ENCODE peak calls at places on chromosomes 16 and 17, in eight cellular contexts. One of them, this sample, is unnamed.

GRCh38 chr17:65589321-65589720 is 27.9 kb upstream of the AXIN2 start:
- DNase-seq in heart right ventricle: no peak
- DNase-seq in cardiac muscle cell: no peak
- DNase-seq in Caco-2: no peak
- DNase-seq in astrocyte of the cerebellum: no peak
- DNase-seq in mucosa of descending colon: no peak
- DNase-seq in fibroblast of lung: no peak
- DNase-seq in NB4: no peak
- DNase-seq in this sample: no peak

GRCh38 chr16:30914849-30915248 is 8.5 kb upstream of the FBXL19 start:
- DNase-seq in heart right ventricle: no peak
- DNase-seq in cardiac muscle cell: no peak
- DNase-seq in Caco-2: no peak
- DNase-seq in astrocyte of the cerebellum: no peak
- DNase-seq in mucosa of descending colon: no peak
- DNase-seq in fibroblast of lung: no peak
- DNase-seq in NB4: no peak
- DNase-seq in this sample: no peak

GRCh38 chr17:17757944-17758343 is 76.7 kb downstream of the RAI1 start:
- DNase-seq in heart right ventricle: no peak
- DNase-seq in cardiac muscle cell: no peak
- DNase-seq in Caco-2: no peak
- DNase-seq in astrocyte of the cerebellum: no peak
- DNase-seq in mucosa of descending colon: peak
- DNase-seq in fibroblast of lung: no peak
- DNase-seq in NB4: no peak
- DNase-seq in this sample: no peak

GRCh38 chr17:60832206-60832605 is 154.6 kb downstream of the BCAS3 start:
- DNase-seq in heart right ventricle: no peak
- DNase-seq in cardiac muscle cell: peak
- DNase-seq in Caco-2: no peak
- DNase-seq in astrocyte of the cerebellum: peak
- DNase-seq in mucosa of descending colon: no peak
- DNase-seq in fibroblast of lung: peak
- DNase-seq in NB4: no peak
- DNase-seq in this sample: no peak

GRCh38 chr17:9644910-9645751 is at the start of gene USP43:
- DNase-seq in heart right ventricle: no peak
- DNase-seq in cardiac muscle cell: peak
- DNase-seq in Caco-2: peak
- DNase-seq in astrocyte of the cerebellum: no peak
- DNase-seq in mucosa of descending colon: peak
- DNase-seq in fibroblast of lung: peak
- DNase-seq in NB4: peak
- DNase-seq in this sample: no peak

GRCh38 chr17:60355663-60356594 is 36.0 kb downstream of the USP32 start:
- DNase-seq in heart right ventricle: no peak
- DNase-seq in cardiac muscle cell: no peak
- DNase-seq in Caco-2: peak
- DNase-seq in astrocyte of the cerebellum: no peak
- DNase-seq in mucosa of descending colon: no peak
- DNase-seq in fibroblast of lung: no peak
- DNase-seq in NB4: no peak
- DNase-seq in this sample: no peak

GRCh38 chr16:50468749-50469078 is 79.5 kb upstream of the NKD1 start:
- DNase-seq in heart right ventricle: no peak
- DNase-seq in cardiac muscle cell: no peak
- DNase-seq in Caco-2: peak
- DNase-seq in astrocyte of the cerebellum: no peak
- DNase-seq in mucosa of descending colon: no peak
- DNase-seq in fibroblast of lung: no peak
- DNase-seq in NB4: no peak
- DNase-seq in this sample: no peak

GRCh38 chr17:7233701-7234099 is 617 bp downstream of the DVL2 start:
- DNase-seq in heart right ventricle: no peak
- DNase-seq in cardiac muscle cell: no peak
- DNase-seq in Caco-2: no peak
- DNase-seq in astrocyte of the cerebellum: no peak
- DNase-seq in mucosa of descending colon: no peak
- DNase-seq in fibroblast of lung: no peak
- DNase-seq in NB4: no peak
- DNase-seq in this sample: no peak

GRCh38 chr16:67029249-67030096 is 524 bp downstream of the CBFB start:
- DNase-seq in heart right ventricle: peak
- DNase-seq in cardiac muscle cell: peak
- DNase-seq in Caco-2: no peak
- DNase-seq in astrocyte of the cerebellum: no peak
- DNase-seq in mucosa of descending colon: peak
- DNase-seq in fibroblast of lung: peak
- DNase-seq in NB4: peak
- DNase-seq in this sample: peak

GRCh38 chr17:39400547-39401411 is 647 bp downstream of the FBXL20 start:
- DNase-seq in heart right ventricle: peak
- DNase-seq in cardiac muscle cell: no peak
- DNase-seq in Caco-2: no peak
- DNase-seq in astrocyte of the cerebellum: no peak
- DNase-seq in mucosa of descending colon: peak
- DNase-seq in fibroblast of lung: no peak
- DNase-seq in NB4: peak
- DNase-seq in this sample: no peak

GRCh38 chr16:88999457-89000206 is 22.6 kb upstream of the CBFA2T3 start:
- DNase-seq in heart right ventricle: no peak
- DNase-seq in cardiac muscle cell: no peak
- DNase-seq in Caco-2: no peak
- DNase-seq in astrocyte of the cerebellum: no peak
- DNase-seq in mucosa of descending colon: peak
- DNase-seq in fibroblast of lung: no peak
- DNase-seq in NB4: peak
- DNase-seq in this sample: no peak

GRCh38 chr16:86604436-86605220 is 26.3 kb downstream of the FOXL1 start:
- DNase-seq in heart right ventricle: no peak
- DNase-seq in cardiac muscle cell: no peak
- DNase-seq in Caco-2: no peak
- DNase-seq in astrocyte of the cerebellum: no peak
- DNase-seq in mucosa of descending colon: no peak
- DNase-seq in fibroblast of lung: no peak
- DNase-seq in NB4: peak
- DNase-seq in this sample: no peak

GRCh38 chr17:57410169-57410568 is 153.8 kb downstream of the MSI2 start:
- DNase-seq in heart right ventricle: no peak
- DNase-seq in cardiac muscle cell: no peak
- DNase-seq in Caco-2: no peak
- DNase-seq in astrocyte of the cerebellum: no peak
- DNase-seq in mucosa of descending colon: no peak
- DNase-seq in fibroblast of lung: no peak
- DNase-seq in NB4: no peak
- DNase-seq in this sample: no peak

GRCh38 chr17:41920580-41920955 is 1.8 kb upstream of the ACLY start:
- DNase-seq in heart right ventricle: no peak
- DNase-seq in cardiac muscle cell: no peak
- DNase-seq in Caco-2: no peak
- DNase-seq in astrocyte of the cerebellum: no peak
- DNase-seq in mucosa of descending colon: no peak
- DNase-seq in fibroblast of lung: no peak
- DNase-seq in NB4: no peak
- DNase-seq in this sample: no peak

GRCh38 chr17:65389956-65390355 is 171.5 kb downstream of the AXIN2 start:
- DNase-seq in heart right ventricle: no peak
- DNase-seq in cardiac muscle cell: no peak
- DNase-seq in Caco-2: no peak
- DNase-seq in astrocyte of the cerebellum: peak
- DNase-seq in mucosa of descending colon: no peak
- DNase-seq in fibroblast of lung: peak
- DNase-seq in NB4: no peak
- DNase-seq in this sample: no peak

GRCh38 chr17:44607836-44608690 is 48.2 kb upstream of the MEIOC start:
- DNase-seq in heart right ventricle: no peak
- DNase-seq in cardiac muscle cell: no peak
- DNase-seq in Caco-2: peak
- DNase-seq in astrocyte of the cerebellum: no peak
- DNase-seq in mucosa of descending colon: no peak
- DNase-seq in fibroblast of lung: peak
- DNase-seq in NB4: no peak
- DNase-seq in this sample: no peak

GRCh38 chr17:21460358-21460757 is 84.2 kb downstream of the KCNJ12 start:
- DNase-seq in heart right ventricle: no peak
- DNase-seq in cardiac muscle cell: no peak
- DNase-seq in Caco-2: no peak
- DNase-seq in astrocyte of the cerebellum: peak
- DNase-seq in mucosa of descending colon: no peak
- DNase-seq in fibroblast of lung: peak
- DNase-seq in NB4: no peak
- DNase-seq in this sample: peak

GRCh38 chr16:70703041-70703834 is 17.4 kb upstream of the MTSS2 start:
- DNase-seq in heart right ventricle: peak
- DNase-seq in cardiac muscle cell: peak
- DNase-seq in Caco-2: no peak
- DNase-seq in astrocyte of the cerebellum: peak
- DNase-seq in mucosa of descending colon: no peak
- DNase-seq in fibroblast of lung: peak
- DNase-seq in NB4: peak
- DNase-seq in this sample: peak

GRCh38 chr16:67883146-67883871 is 1.4 kb upstream of the NRN1L start:
- DNase-seq in heart right ventricle: no peak
- DNase-seq in cardiac muscle cell: no peak
- DNase-seq in Caco-2: peak
- DNase-seq in astrocyte of the cerebellum: no peak
- DNase-seq in mucosa of descending colon: no peak
- DNase-seq in fibroblast of lung: no peak
- DNase-seq in NB4: no peak
- DNase-seq in this sample: no peak

GRCh38 chr17:65785109-65785508 is 223.7 kb upstream of the AXIN2 start:
- DNase-seq in heart right ventricle: no peak
- DNase-seq in cardiac muscle cell: no peak
- DNase-seq in Caco-2: no peak
- DNase-seq in astrocyte of the cerebellum: peak
- DNase-seq in mucosa of descending colon: no peak
- DNase-seq in fibroblast of lung: peak
- DNase-seq in NB4: peak
- DNase-seq in this sample: no peak

GRCh38 chr16:19607610-19608280 is 52.2 kb downstream of the VPS35L start:
- DNase-seq in heart right ventricle: no peak
- DNase-seq in cardiac muscle cell: no peak
- DNase-seq in Caco-2: no peak
- DNase-seq in astrocyte of the cerebellum: no peak
- DNase-seq in mucosa of descending colon: no peak
- DNase-seq in fibroblast of lung: peak
- DNase-seq in NB4: no peak
- DNase-seq in this sample: no peak

GRCh38 chr17:59431606-59432005 is 100.2 kb downstream of the YPEL2 start:
- DNase-seq in heart right ventricle: no peak
- DNase-seq in cardiac muscle cell: no peak
- DNase-seq in Caco-2: no peak
- DNase-seq in astrocyte of the cerebellum: no peak
- DNase-seq in mucosa of descending colon: no peak
- DNase-seq in fibroblast of lung: no peak
- DNase-seq in NB4: no peak
- DNase-seq in this sample: no peak

GRCh38 chr16:25235991-25236390 is 19.2 kb downstream of the AQP8 start:
- DNase-seq in heart right ventricle: no peak
- DNase-seq in cardiac muscle cell: no peak
- DNase-seq in Caco-2: no peak
- DNase-seq in astrocyte of the cerebellum: no peak
- DNase-seq in mucosa of descending colon: no peak
- DNase-seq in fibroblast of lung: no peak
- DNase-seq in NB4: no peak
- DNase-seq in this sample: no peak

GRCh38 chr16:13919330-13919682 is 648 bp upstream of the ERCC4 start:
- DNase-seq in heart right ventricle: no peak
- DNase-seq in cardiac muscle cell: peak
- DNase-seq in Caco-2: no peak
- DNase-seq in astrocyte of the cerebellum: peak
- DNase-seq in mucosa of descending colon: no peak
- DNase-seq in fibroblast of lung: peak
- DNase-seq in NB4: no peak
- DNase-seq in this sample: no peak

GRCh38 chr16:11581677-11582076 is 5.0 kb downstream of the LITAF start:
- DNase-seq in heart right ventricle: no peak
- DNase-seq in cardiac muscle cell: no peak
- DNase-seq in Caco-2: no peak
- DNase-seq in astrocyte of the cerebellum: no peak
- DNase-seq in mucosa of descending colon: no peak
- DNase-seq in fibroblast of lung: no peak
- DNase-seq in NB4: no peak
- DNase-seq in this sample: no peak

GRCh38 chr16:3171855-3172593 is 16.0 kb upstream of the OR1F1 start:
- DNase-seq in heart right ventricle: no peak
- DNase-seq in cardiac muscle cell: no peak
- DNase-seq in Caco-2: no peak
- DNase-seq in astrocyte of the cerebellum: no peak
- DNase-seq in mucosa of descending colon: no peak
- DNase-seq in fibroblast of lung: peak
- DNase-seq in NB4: peak
- DNase-seq in this sample: no peak

GRCh38 chr16:12455287-12455798 is 348.3 kb downstream of the CPPED1 start:
- DNase-seq in heart right ventricle: peak
- DNase-seq in cardiac muscle cell: peak
- DNase-seq in Caco-2: peak
- DNase-seq in astrocyte of the cerebellum: peak
- DNase-seq in mucosa of descending colon: peak
- DNase-seq in fibroblast of lung: peak
- DNase-seq in NB4: peak
- DNase-seq in this sample: no peak

GRCh38 chr17:82372063-82372590 is 562 bp downstream of the UTS2R start:
- DNase-seq in heart right ventricle: no peak
- DNase-seq in cardiac muscle cell: no peak
- DNase-seq in Caco-2: no peak
- DNase-seq in astrocyte of the cerebellum: no peak
- DNase-seq in mucosa of descending colon: peak
- DNase-seq in fibroblast of lung: no peak
- DNase-seq in NB4: no peak
- DNase-seq in this sample: no peak
- TF ChIP-seq CTCF in heart right ventricle: no peak
- TF ChIP-seq CTCF in cardiac muscle cell: no peak
- TF ChIP-seq CTCF in Caco-2: no peak
- TF ChIP-seq CTCF in astrocyte of the cerebellum: no peak
- TF ChIP-seq CTCF in mucosa of descending colon: no peak
- TF ChIP-seq CTCF in fibroblast of lung: no peak
- TF ChIP-seq CTCF in NB4: no peak
- TF ChIP-seq CTCF in this sample: no peak

GRCh38 chr17:2749784-2750181 is 331 bp upstream of the CCDC92B start:
- DNase-seq in heart right ventricle: peak
- DNase-seq in cardiac muscle cell: peak
- DNase-seq in Caco-2: peak
- DNase-seq in astrocyte of the cerebellum: peak
- DNase-seq in mucosa of descending colon: peak
- DNase-seq in fibroblast of lung: peak
- DNase-seq in NB4: peak
- DNase-seq in this sample: no peak
- H3K4me3 ChIP-seq in heart right ventricle: no peak
- H3K4me3 ChIP-seq in cardiac muscle cell: peak
- H3K4me3 ChIP-seq in Caco-2: peak
- H3K4me3 ChIP-seq in astrocyte of the cerebellum: no peak
- H3K4me3 ChIP-seq in mucosa of descending colon: no peak
- H3K4me3 ChIP-seq in fibroblast of lung: no peak
- H3K4me3 ChIP-seq in NB4: no peak
- H3K4me3 ChIP-seq in this sample: peak

GRCh38 chr16:55513616-55514015 is 4.7 kb downstream of the LPCAT2 start:
- DNase-seq in heart right ventricle: no peak
- DNase-seq in cardiac muscle cell: no peak
- DNase-seq in Caco-2: no peak
- DNase-seq in astrocyte of the cerebellum: no peak
- DNase-seq in mucosa of descending colon: no peak
- DNase-seq in fibroblast of lung: peak
- DNase-seq in NB4: no peak
- DNase-seq in this sample: no peak
- TF ChIP-seq CTCF in heart right ventricle: no peak
- TF ChIP-seq CTCF in cardiac muscle cell: peak
- TF ChIP-seq CTCF in Caco-2: peak
- TF ChIP-seq CTCF in astrocyte of the cerebellum: peak
- TF ChIP-seq CTCF in mucosa of descending colon: no peak
- TF ChIP-seq CTCF in fibroblast of lung: no peak
- TF ChIP-seq CTCF in NB4: no peak
- TF ChIP-seq CTCF in this sample: no peak

GRCh38 chr17:40561871-40562611 is 3.2 kb downstream of the CCR7 start:
- DNase-seq in heart right ventricle: no peak
- DNase-seq in cardiac muscle cell: no peak
- DNase-seq in Caco-2: peak
- DNase-seq in astrocyte of the cerebellum: no peak
- DNase-seq in mucosa of descending colon: no peak
- DNase-seq in fibroblast of lung: no peak
- DNase-seq in NB4: no peak
- DNase-seq in this sample: no peak
- H3K4me3 ChIP-seq in heart right ventricle: no peak
- H3K4me3 ChIP-seq in cardiac muscle cell: no peak
- H3K4me3 ChIP-seq in Caco-2: no peak
- H3K4me3 ChIP-seq in astrocyte of the cerebellum: no peak
- H3K4me3 ChIP-seq in mucosa of descending colon: no peak
- H3K4me3 ChIP-seq in fibroblast of lung: no peak
- H3K4me3 ChIP-seq in NB4: no peak
- H3K4me3 ChIP-seq in this sample: no peak